ENCODE peak calls at places on chromosomes 1 and 21, in eight cellular contexts. One of them, this sample, is unnamed.

GRCh38 chr1:216310776-216311175 is 112.5 kb downstream of the USH2A start:
- DNase-seq in H9: peak
- DNase-seq in stimulated activated CD4-positive, alpha-beta T cell treated with anti-CD3 and anti-CD28 coated beads, Interleukin-4, amount 100 ng/mL, for 48 hours: no peak
- DNase-seq in iPS-NIHi11: peak
- DNase-seq in SIG-M5: no peak
- DNase-seq in left ventricle myocardium inferior: no peak
- DNase-seq in T-cell: no peak
- DNase-seq in SW480: peak
- DNase-seq in this sample: no peak

GRCh38 chr1:177802304-177802703 is 167.6 kb downstream of the SEC16B start:
- DNase-seq in H9: no peak
- DNase-seq in stimulated activated CD4-positive, alpha-beta T cell treated with anti-CD3 and anti-CD28 coated beads, Interleukin-4, amount 100 ng/mL, for 48 hours: no peak
- DNase-seq in iPS-NIHi11: no peak
- DNase-seq in SIG-M5: no peak
- DNase-seq in left ventricle myocardium inferior: no peak
- DNase-seq in T-cell: no peak
- DNase-seq in SW480: no peak
- DNase-seq in this sample: no peak

GRCh38 chr1:209628618-209629299 is 23.5 kb downstream of the LAMB3 start:
- DNase-seq in H9: no peak
- DNase-seq in stimulated activated CD4-positive, alpha-beta T cell treated with anti-CD3 and anti-CD28 coated beads, Interleukin-4, amount 100 ng/mL, for 48 hours: no peak
- DNase-seq in iPS-NIHi11: no peak
- DNase-seq in SIG-M5: no peak
- DNase-seq in left ventricle myocardium inferior: no peak
- DNase-seq in T-cell: no peak
- DNase-seq in SW480: no peak
- DNase-seq in this sample: no peak

GRCh38 chr1:3442901-3443300 is 11.6 kb upstream of the ARHGEF16 start:
- DNase-seq in H9: no peak
- DNase-seq in stimulated activated CD4-positive, alpha-beta T cell treated with anti-CD3 and anti-CD28 coated beads, Interleukin-4, amount 100 ng/mL, for 48 hours: no peak
- DNase-seq in iPS-NIHi11: no peak
- DNase-seq in SIG-M5: no peak
- DNase-seq in left ventricle myocardium inferior: no peak
- DNase-seq in T-cell: no peak
- DNase-seq in SW480: no peak
- DNase-seq in this sample: no peak

GRCh38 chr1:48302652-48303051 is 80.1 kb downstream of the SLC5A9 start:
- DNase-seq in H9: no peak
- DNase-seq in stimulated activated CD4-positive, alpha-beta T cell treated with anti-CD3 and anti-CD28 coated beads, Interleukin-4, amount 100 ng/mL, for 48 hours: no peak
- DNase-seq in iPS-NIHi11: no peak
- DNase-seq in SIG-M5: no peak
- DNase-seq in left ventricle myocardium inferior: no peak
- DNase-seq in T-cell: no peak
- DNase-seq in SW480: no peak
- DNase-seq in this sample: no peak

GRCh38 chr1:24181619-24182018 is 5.5 kb downstream of the IFNLR1 start:
- DNase-seq in H9: no peak
- DNase-seq in stimulated activated CD4-positive, alpha-beta T cell treated with anti-CD3 and anti-CD28 coated beads, Interleukin-4, amount 100 ng/mL, for 48 hours: no peak
- DNase-seq in iPS-NIHi11: no peak
- DNase-seq in SIG-M5: no peak
- DNase-seq in left ventricle myocardium inferior: no peak
- DNase-seq in T-cell: no peak
- DNase-seq in SW480: no peak
- DNase-seq in this sample: no peak

GRCh38 chr21:32562915-32563314 is 22.4 kb downstream of the TCP10L start:
- DNase-seq in H9: no peak
- DNase-seq in stimulated activated CD4-positive, alpha-beta T cell treated with anti-CD3 and anti-CD28 coated beads, Interleukin-4, amount 100 ng/mL, for 48 hours: no peak
- DNase-seq in iPS-NIHi11: no peak
- DNase-seq in SIG-M5: no peak
- DNase-seq in left ventricle myocardium inferior: no peak
- DNase-seq in T-cell: no peak
- DNase-seq in SW480: peak
- DNase-seq in this sample: no peak

GRCh38 chr1:172742599-172743500 is 83.9 kb downstream of the FASLG start:
- DNase-seq in H9: no peak
- DNase-seq in stimulated activated CD4-positive, alpha-beta T cell treated with anti-CD3 and anti-CD28 coated beads, Interleukin-4, amount 100 ng/mL, for 48 hours: no peak
- DNase-seq in iPS-NIHi11: peak
- DNase-seq in SIG-M5: no peak
- DNase-seq in left ventricle myocardium inferior: no peak
- DNase-seq in T-cell: no peak
- DNase-seq in SW480: peak
- DNase-seq in this sample: no peak

GRCh38 chr1:56424744-56425493 is 154.4 kb downstream of the PLPP3 start:
- DNase-seq in H9: no peak
- DNase-seq in stimulated activated CD4-positive, alpha-beta T cell treated with anti-CD3 and anti-CD28 coated beads, Interleukin-4, amount 100 ng/mL, for 48 hours: no peak
- DNase-seq in iPS-NIHi11: no peak
- DNase-seq in SIG-M5: no peak
- DNase-seq in left ventricle myocardium inferior: peak
- DNase-seq in T-cell: no peak
- DNase-seq in SW480: peak
- DNase-seq in this sample: peak